ENCODE peak calls at places on chromosomes 3 and 15, in ten cellular contexts. One of them, this sample, is unnamed.

GRCh38 chr3:142226474-142226873 is 1.1 kb upstream of the GK5 start:
- DNase-seq in posterior vena cava: no peak
- DNase-seq in CD4-positive, alpha-beta memory T cell: no peak
- DNase-seq in epithelial cell of prostate: no peak
- DNase-seq in fibroblast of pulmonary artery: peak
- DNase-seq in stimulated activated CD4-positive, alpha-beta T cell treated with anti-CD3 and anti-CD28 coated beads, Interleukin-1b, Interleukin-23, amount 100 ng/mL, for 24 hours: no peak
- DNase-seq in EH: no peak
- DNase-seq in HFF-Myc: no peak
- DNase-seq in activated T-helper 1 cell treated with anti-CD3 and anti-CD28 coated beads, Interleukin-12 subunit alpha, Interleukin-12 subunit beta, Interleukin-2, Interleukin-4 antibody, amounts not matched to agents 30 ng/mL and 10 ng/mL and 1 ng/mL, durations not matched to agents 14 hours and 24 hours and 36 hours: no peak
- DNase-seq in activated CD8-positive, alpha-beta memory T cell treated with anti-CD3 and anti-CD28 coated beads, Interleukin-2, amount 50 U/mL, for 48 hours: no peak
- DNase-seq in this sample: no peak

GRCh38 chr3:138686771-138687221 is 78.2 kb downstream of the FAIM start:
- DNase-seq in posterior vena cava: no peak
- DNase-seq in CD4-positive, alpha-beta memory T cell: no peak
- DNase-seq in epithelial cell of prostate: no peak
- DNase-seq in fibroblast of pulmonary artery: peak
- DNase-seq in stimulated activated CD4-positive, alpha-beta T cell treated with anti-CD3 and anti-CD28 coated beads, Interleukin-1b, Interleukin-23, amount 100 ng/mL, for 24 hours: no peak
- DNase-seq in EH: peak
- DNase-seq in HFF-Myc: peak
- DNase-seq in activated T-helper 1 cell treated with anti-CD3 and anti-CD28 coated beads, Interleukin-12 subunit alpha, Interleukin-12 subunit beta, Interleukin-2, Interleukin-4 antibody, amounts not matched to agents 30 ng/mL and 10 ng/mL and 1 ng/mL, durations not matched to agents 14 hours and 24 hours and 36 hours: no peak
- DNase-seq in activated CD8-positive, alpha-beta memory T cell treated with anti-CD3 and anti-CD28 coated beads, Interleukin-2, amount 50 U/mL, for 48 hours: no peak
- DNase-seq in this sample: no peak

GRCh38 chr3:155853214-155854146 is 747 bp downstream of the SLC33A1 start:
- DNase-seq in posterior vena cava: no peak
- DNase-seq in CD4-positive, alpha-beta memory T cell: no peak
- DNase-seq in epithelial cell of prostate: no peak
- DNase-seq in fibroblast of pulmonary artery: peak
- DNase-seq in stimulated activated CD4-positive, alpha-beta T cell treated with anti-CD3 and anti-CD28 coated beads, Interleukin-1b, Interleukin-23, amount 100 ng/mL, for 24 hours: peak
- DNase-seq in EH: peak
- DNase-seq in HFF-Myc: no peak
- DNase-seq in activated T-helper 1 cell treated with anti-CD3 and anti-CD28 coated beads, Interleukin-12 subunit alpha, Interleukin-12 subunit beta, Interleukin-2, Interleukin-4 antibody, amounts not matched to agents 30 ng/mL and 10 ng/mL and 1 ng/mL, durations not matched to agents 14 hours and 24 hours and 36 hours: peak
- DNase-seq in activated CD8-positive, alpha-beta memory T cell treated with anti-CD3 and anti-CD28 coated beads, Interleukin-2, amount 50 U/mL, for 48 hours: peak
- DNase-seq in this sample: peak

GRCh38 chr15:60575995-60576394 is 97.1 kb upstream of the ICE2 start:
- DNase-seq in posterior vena cava: no peak
- DNase-seq in CD4-positive, alpha-beta memory T cell: no peak
- DNase-seq in epithelial cell of prostate: no peak
- DNase-seq in fibroblast of pulmonary artery: no peak
- DNase-seq in stimulated activated CD4-positive, alpha-beta T cell treated with anti-CD3 and anti-CD28 coated beads, Interleukin-1b, Interleukin-23, amount 100 ng/mL, for 24 hours: no peak
- DNase-seq in EH: peak
- DNase-seq in HFF-Myc: no peak
- DNase-seq in activated T-helper 1 cell treated with anti-CD3 and anti-CD28 coated beads, Interleukin-12 subunit alpha, Interleukin-12 subunit beta, Interleukin-2, Interleukin-4 antibody, amounts not matched to agents 30 ng/mL and 10 ng/mL and 1 ng/mL, durations not matched to agents 14 hours and 24 hours and 36 hours: no peak
- DNase-seq in activated CD8-positive, alpha-beta memory T cell treated with anti-CD3 and anti-CD28 coated beads, Interleukin-2, amount 50 U/mL, for 48 hours: no peak
- DNase-seq in this sample: no peak

GRCh38 chr3:141707741-141708203 is 30.3 kb upstream of the RNF7 start:
- DNase-seq in posterior vena cava: no peak
- DNase-seq in CD4-positive, alpha-beta memory T cell: no peak
- DNase-seq in epithelial cell of prostate: no peak
- DNase-seq in fibroblast of pulmonary artery: peak
- DNase-seq in stimulated activated CD4-positive, alpha-beta T cell treated with anti-CD3 and anti-CD28 coated beads, Interleukin-1b, Interleukin-23, amount 100 ng/mL, for 24 hours: no peak
- DNase-seq in EH: peak
- DNase-seq in HFF-Myc: peak
- DNase-seq in activated T-helper 1 cell treated with anti-CD3 and anti-CD28 coated beads, Interleukin-12 subunit alpha, Interleukin-12 subunit beta, Interleukin-2, Interleukin-4 antibody, amounts not matched to agents 30 ng/mL and 10 ng/mL and 1 ng/mL, durations not matched to agents 14 hours and 24 hours and 36 hours: no peak
- DNase-seq in activated CD8-positive, alpha-beta memory T cell treated with anti-CD3 and anti-CD28 coated beads, Interleukin-2, amount 50 U/mL, for 48 hours: no peak
- DNase-seq in this sample: no peak

GRCh38 chr15:27328616-27329015 is 357.6 kb downstream of the GABRG3 start:
- DNase-seq in posterior vena cava: no peak
- DNase-seq in CD4-positive, alpha-beta memory T cell: no peak
- DNase-seq in epithelial cell of prostate: no peak
- DNase-seq in fibroblast of pulmonary artery: no peak
- DNase-seq in stimulated activated CD4-positive, alpha-beta T cell treated with anti-CD3 and anti-CD28 coated beads, Interleukin-1b, Interleukin-23, amount 100 ng/mL, for 24 hours: no peak
- DNase-seq in EH: no peak
- DNase-seq in HFF-Myc: no peak
- DNase-seq in activated T-helper 1 cell treated with anti-CD3 and anti-CD28 coated beads, Interleukin-12 subunit alpha, Interleukin-12 subunit beta, Interleukin-2, Interleukin-4 antibody, amounts not matched to agents 30 ng/mL and 10 ng/mL and 1 ng/mL, durations not matched to agents 14 hours and 24 hours and 36 hours: no peak
- DNase-seq in activated CD8-positive, alpha-beta memory T cell treated with anti-CD3 and anti-CD28 coated beads, Interleukin-2, amount 50 U/mL, for 48 hours: no peak
- DNase-seq in this sample: no peak

GRCh38 chr3:68017069-68017468 is 362.7 kb upstream of the SUCLG2 start:
- DNase-seq in posterior vena cava: no peak
- DNase-seq in CD4-positive, alpha-beta memory T cell: no peak
- DNase-seq in epithelial cell of prostate: no peak
- DNase-seq in fibroblast of pulmonary artery: no peak
- DNase-seq in stimulated activated CD4-positive, alpha-beta T cell treated with anti-CD3 and anti-CD28 coated beads, Interleukin-1b, Interleukin-23, amount 100 ng/mL, for 24 hours: no peak
- DNase-seq in EH: no peak
- DNase-seq in HFF-Myc: no peak
- DNase-seq in activated T-helper 1 cell treated with anti-CD3 and anti-CD28 coated beads, Interleukin-12 subunit alpha, Interleukin-12 subunit beta, Interleukin-2, Interleukin-4 antibody, amounts not matched to agents 30 ng/mL and 10 ng/mL and 1 ng/mL, durations not matched to agents 14 hours and 24 hours and 36 hours: no peak
- DNase-seq in activated CD8-positive, alpha-beta memory T cell treated with anti-CD3 and anti-CD28 coated beads, Interleukin-2, amount 50 U/mL, for 48 hours: no peak
- DNase-seq in this sample: no peak

GRCh38 chr3:120203016-120203415 is 82.0 kb downstream of the GPR156 start:
- DNase-seq in posterior vena cava: no peak
- DNase-seq in CD4-positive, alpha-beta memory T cell: no peak
- DNase-seq in epithelial cell of prostate: no peak
- DNase-seq in fibroblast of pulmonary artery: peak
- DNase-seq in stimulated activated CD4-positive, alpha-beta T cell treated with anti-CD3 and anti-CD28 coated beads, Interleukin-1b, Interleukin-23, amount 100 ng/mL, for 24 hours: no peak
- DNase-seq in EH: peak
- DNase-seq in HFF-Myc: peak
- DNase-seq in activated T-helper 1 cell treated with anti-CD3 and anti-CD28 coated beads, Interleukin-12 subunit alpha, Interleukin-12 subunit beta, Interleukin-2, Interleukin-4 antibody, amounts not matched to agents 30 ng/mL and 10 ng/mL and 1 ng/mL, durations not matched to agents 14 hours and 24 hours and 36 hours: no peak
- DNase-seq in activated CD8-positive, alpha-beta memory T cell treated with anti-CD3 and anti-CD28 coated beads, Interleukin-2, amount 50 U/mL, for 48 hours: no peak
- DNase-seq in this sample: no peak

GRCh38 chr3:128554100-128554464 is 61.1 kb upstream of the GATA2 start:
- DNase-seq in posterior vena cava: peak
- DNase-seq in CD4-positive, alpha-beta memory T cell: no peak
- DNase-seq in epithelial cell of prostate: no peak
- DNase-seq in fibroblast of pulmonary artery: peak
- DNase-seq in stimulated activated CD4-positive, alpha-beta T cell treated with anti-CD3 and anti-CD28 coated beads, Interleukin-1b, Interleukin-23, amount 100 ng/mL, for 24 hours: no peak
- DNase-seq in EH: peak
- DNase-seq in HFF-Myc: no peak
- DNase-seq in activated T-helper 1 cell treated with anti-CD3 and anti-CD28 coated beads, Interleukin-12 subunit alpha, Interleukin-12 subunit beta, Interleukin-2, Interleukin-4 antibody, amounts not matched to agents 30 ng/mL and 10 ng/mL and 1 ng/mL, durations not matched to agents 14 hours and 24 hours and 36 hours: no peak
- DNase-seq in activated CD8-positive, alpha-beta memory T cell treated with anti-CD3 and anti-CD28 coated beads, Interleukin-2, amount 50 U/mL, for 48 hours: no peak
- DNase-seq in this sample: no peak

GRCh38 chr3:188658606-188659005 is 504.6 kb downstream of the LPP start:
- DNase-seq in posterior vena cava: no peak
- DNase-seq in CD4-positive, alpha-beta memory T cell: no peak
- DNase-seq in epithelial cell of prostate: no peak
- DNase-seq in fibroblast of pulmonary artery: no peak
- DNase-seq in stimulated activated CD4-positive, alpha-beta T cell treated with anti-CD3 and anti-CD28 coated beads, Interleukin-1b, Interleukin-23, amount 100 ng/mL, for 24 hours: no peak
- DNase-seq in EH: no peak
- DNase-seq in HFF-Myc: no peak
- DNase-seq in activated T-helper 1 cell treated with anti-CD3 and anti-CD28 coated beads, Interleukin-12 subunit alpha, Interleukin-12 subunit beta, Interleukin-2, Interleukin-4 antibody, amounts not matched to agents 30 ng/mL and 10 ng/mL and 1 ng/mL, durations not matched to agents 14 hours and 24 hours and 36 hours: no peak
- DNase-seq in activated CD8-positive, alpha-beta memory T cell treated with anti-CD3 and anti-CD28 coated beads, Interleukin-2, amount 50 U/mL, for 48 hours: no peak
- DNase-seq in this sample: no peak

GRCh38 chr3:66692108-66692750 is 191.4 kb upstream of the LRIG1 start:
- DNase-seq in posterior vena cava: no peak
- DNase-seq in CD4-positive, alpha-beta memory T cell: no peak
- DNase-seq in epithelial cell of prostate: peak
- DNase-seq in fibroblast of pulmonary artery: no peak
- DNase-seq in stimulated activated CD4-positive, alpha-beta T cell treated with anti-CD3 and anti-CD28 coated beads, Interleukin-1b, Interleukin-23, amount 100 ng/mL, for 24 hours: no peak
- DNase-seq in EH: no peak
- DNase-seq in HFF-Myc: no peak
- DNase-seq in activated T-helper 1 cell treated with anti-CD3 and anti-CD28 coated beads, Interleukin-12 subunit alpha, Interleukin-12 subunit beta, Interleukin-2, Interleukin-4 antibody, amounts not matched to agents 30 ng/mL and 10 ng/mL and 1 ng/mL, durations not matched to agents 14 hours and 24 hours and 36 hours: no peak
- DNase-seq in activated CD8-positive, alpha-beta memory T cell treated with anti-CD3 and anti-CD28 coated beads, Interleukin-2, amount 50 U/mL, for 48 hours: no peak
- DNase-seq in this sample: no peak

GRCh38 chr3:76132154-76132470 is 346.8 kb upstream of the ZNF717 start:
- DNase-seq in posterior vena cava: no peak
- DNase-seq in CD4-positive, alpha-beta memory T cell: no peak
- DNase-seq in epithelial cell of prostate: no peak
- DNase-seq in fibroblast of pulmonary artery: no peak
- DNase-seq in stimulated activated CD4-positive, alpha-beta T cell treated with anti-CD3 and anti-CD28 coated beads, Interleukin-1b, Interleukin-23, amount 100 ng/mL, for 24 hours: no peak
- DNase-seq in EH: no peak
- DNase-seq in HFF-Myc: no peak
- DNase-seq in activated T-helper 1 cell treated with anti-CD3 and anti-CD28 coated beads, Interleukin-12 subunit alpha, Interleukin-12 subunit beta, Interleukin-2, Interleukin-4 antibody, amounts not matched to agents 30 ng/mL and 10 ng/mL and 1 ng/mL, durations not matched to agents 14 hours and 24 hours and 36 hours: no peak
- DNase-seq in activated CD8-positive, alpha-beta memory T cell treated with anti-CD3 and anti-CD28 coated beads, Interleukin-2, amount 50 U/mL, for 48 hours: no peak
- DNase-seq in this sample: no peak

GRCh38 chr3:194640829-194641228 is 7.6 kb upstream of the TMEM44 start:
- DNase-seq in posterior vena cava: peak
- DNase-seq in CD4-positive, alpha-beta memory T cell: peak
- DNase-seq in epithelial cell of prostate: no peak
- DNase-seq in fibroblast of pulmonary artery: peak
- DNase-seq in stimulated activated CD4-positive, alpha-beta T cell treated with anti-CD3 and anti-CD28 coated beads, Interleukin-1b, Interleukin-23, amount 100 ng/mL, for 24 hours: no peak
- DNase-seq in EH: peak
- DNase-seq in HFF-Myc: no peak
- DNase-seq in activated T-helper 1 cell treated with anti-CD3 and anti-CD28 coated beads, Interleukin-12 subunit alpha, Interleukin-12 subunit beta, Interleukin-2, Interleukin-4 antibody, amounts not matched to agents 30 ng/mL and 10 ng/mL and 1 ng/mL, durations not matched to agents 14 hours and 24 hours and 36 hours: no peak
- DNase-seq in activated CD8-positive, alpha-beta memory T cell treated with anti-CD3 and anti-CD28 coated beads, Interleukin-2, amount 50 U/mL, for 48 hours: peak
- DNase-seq in this sample: peak

GRCh38 chr3:150951923-150952322 is 20.6 kb downstream of the CLRN1 start:
- DNase-seq in posterior vena cava: no peak
- DNase-seq in CD4-positive, alpha-beta memory T cell: no peak
- DNase-seq in epithelial cell of prostate: no peak
- DNase-seq in fibroblast of pulmonary artery: no peak
- DNase-seq in stimulated activated CD4-positive, alpha-beta T cell treated with anti-CD3 and anti-CD28 coated beads, Interleukin-1b, Interleukin-23, amount 100 ng/mL, for 24 hours: no peak
- DNase-seq in EH: no peak
- DNase-seq in HFF-Myc: no peak
- DNase-seq in activated T-helper 1 cell treated with anti-CD3 and anti-CD28 coated beads, Interleukin-12 subunit alpha, Interleukin-12 subunit beta, Interleukin-2, Interleukin-4 antibody, amounts not matched to agents 30 ng/mL and 10 ng/mL and 1 ng/mL, durations not matched to agents 14 hours and 24 hours and 36 hours: no peak
- DNase-seq in activated CD8-positive, alpha-beta memory T cell treated with anti-CD3 and anti-CD28 coated beads, Interleukin-2, amount 50 U/mL, for 48 hours: no peak
- DNase-seq in this sample: no peak

GRCh38 chr15:68335655-68336054 is 58.1 kb downstream of the FEM1B start:
- DNase-seq in posterior vena cava: no peak
- DNase-seq in CD4-positive, alpha-beta memory T cell: no peak
- DNase-seq in epithelial cell of prostate: no peak
- DNase-seq in fibroblast of pulmonary artery: no peak
- DNase-seq in stimulated activated CD4-positive, alpha-beta T cell treated with anti-CD3 and anti-CD28 coated beads, Interleukin-1b, Interleukin-23, amount 100 ng/mL, for 24 hours: no peak
- DNase-seq in EH: no peak
- DNase-seq in HFF-Myc: no peak
- DNase-seq in activated T-helper 1 cell treated with anti-CD3 and anti-CD28 coated beads, Interleukin-12 subunit alpha, Interleukin-12 subunit beta, Interleukin-2, Interleukin-4 antibody, amounts not matched to agents 30 ng/mL and 10 ng/mL and 1 ng/mL, durations not matched to agents 14 hours and 24 hours and 36 hours: no peak
- DNase-seq in activated CD8-positive, alpha-beta memory T cell treated with anti-CD3 and anti-CD28 coated beads, Interleukin-2, amount 50 U/mL, for 48 hours: no peak
- DNase-seq in this sample: no peak

GRCh38 chr15:65595960-65596359 is 15.0 kb downstream of the INTS14 start:
- DNase-seq in posterior vena cava: no peak
- DNase-seq in CD4-positive, alpha-beta memory T cell: no peak
- DNase-seq in epithelial cell of prostate: no peak
- DNase-seq in fibroblast of pulmonary artery: peak
- DNase-seq in stimulated activated CD4-positive, alpha-beta T cell treated with anti-CD3 and anti-CD28 coated beads, Interleukin-1b, Interleukin-23, amount 100 ng/mL, for 24 hours: no peak
- DNase-seq in EH: no peak
- DNase-seq in HFF-Myc: no peak
- DNase-seq in activated T-helper 1 cell treated with anti-CD3 and anti-CD28 coated beads, Interleukin-12 subunit alpha, Interleukin-12 subunit beta, Interleukin-2, Interleukin-4 antibody, amounts not matched to agents 30 ng/mL and 10 ng/mL and 1 ng/mL, durations not matched to agents 14 hours and 24 hours and 36 hours: no peak
- DNase-seq in activated CD8-positive, alpha-beta memory T cell treated with anti-CD3 and anti-CD28 coated beads, Interleukin-2, amount 50 U/mL, for 48 hours: no peak
- DNase-seq in this sample: peak

GRCh38 chr3:16286161-16286560 is 21.1 kb downstream of the OXNAD1 start:
- DNase-seq in posterior vena cava: no peak
- DNase-seq in CD4-positive, alpha-beta memory T cell: peak
- DNase-seq in epithelial cell of prostate: no peak
- DNase-seq in fibroblast of pulmonary artery: no peak
- DNase-seq in stimulated activated CD4-positive, alpha-beta T cell treated with anti-CD3 and anti-CD28 coated beads, Interleukin-1b, Interleukin-23, amount 100 ng/mL, for 24 hours: peak
- DNase-seq in EH: no peak
- DNase-seq in HFF-Myc: no peak
- DNase-seq in activated T-helper 1 cell treated with anti-CD3 and anti-CD28 coated beads, Interleukin-12 subunit alpha, Interleukin-12 subunit beta, Interleukin-2, Interleukin-4 antibody, amounts not matched to agents 30 ng/mL and 10 ng/mL and 1 ng/mL, durations not matched to agents 14 hours and 24 hours and 36 hours: peak
- DNase-seq in activated CD8-positive, alpha-beta memory T cell treated with anti-CD3 and anti-CD28 coated beads, Interleukin-2, amount 50 U/mL, for 48 hours: peak
- DNase-seq in this sample: no peak

GRCh38 chr3:111072016-111072891 is 638 bp downstream of the NECTIN3 start:
- DNase-seq in posterior vena cava: peak
- DNase-seq in CD4-positive, alpha-beta memory T cell: peak
- DNase-seq in epithelial cell of prostate: no peak
- DNase-seq in fibroblast of pulmonary artery: peak
- DNase-seq in stimulated activated CD4-positive, alpha-beta T cell treated with anti-CD3 and anti-CD28 coated beads, Interleukin-1b, Interleukin-23, amount 100 ng/mL, for 24 hours: no peak
- DNase-seq in EH: peak
- DNase-seq in HFF-Myc: no peak
- DNase-seq in activated T-helper 1 cell treated with anti-CD3 and anti-CD28 coated beads, Interleukin-12 subunit alpha, Interleukin-12 subunit beta, Interleukin-2, Interleukin-4 antibody, amounts not matched to agents 30 ng/mL and 10 ng/mL and 1 ng/mL, durations not matched to agents 14 hours and 24 hours and 36 hours: peak
- DNase-seq in activated CD8-positive, alpha-beta memory T cell treated with anti-CD3 and anti-CD28 coated beads, Interleukin-2, amount 50 U/mL, for 48 hours: peak
- DNase-seq in this sample: peak

This sample was measured in WTC11.